ENCODE peak calls at places on chromosomes 4 and X, in seven cellular contexts. M is NB4; Z is CD14-positive monocyte; D is AG09309; C is MCF 10A; P is fibroblast of mammary gland; G is CD4-positive, alpha-beta T cell. J is an unnamed sample.
A peak's percentile ranks its signal among the peaks of the same experiment; 100 is the strongest.

GRCh38 chr4:74085669-74086068 is 13.3 kb downstream of the CXCL2 start:
- DNase-seq in M (no peak), Z (no peak), D (no peak), C (no peak), P (no peak), G (no peak), J (no peak)

GRCh38 chr4:124530464-124531077 is 182.0 kb downstream of the ANKRD50 start:
- DNase-seq in M (no peak), Z (no peak), D (peak; percentile 33), C (peak; percentile 41), P (peak; percentile 77), G (no peak), J (peak; percentile 41)

GRCh38 chrX:108419401-108419800 is 18.8 kb downstream of the COL4A6 start:
- DNase-seq in M (no peak), Z (no peak), D (no peak), C (no peak), P (no peak), G (no peak), J (no peak)

GRCh38 chr4:104457308-104457981 is 37.2 kb downstream of the CXXC4 start:
- DNase-seq in M (no peak), Z (no peak), D (no peak), C (no peak), P (no peak), G (no peak), J (no peak)

GRCh38 chrX:48911407-48912182 is at the start of gene SLC35A2:
- DNase-seq in M (peak; percentile 75), Z (peak; percentile 75), D (no peak), C (peak; percentile 79), P (peak; percentile 58), G (peak; percentile 84), J (no peak)

GRCh38 chr4:69156913-69157312 is 57.6 kb downstream of the UGT2B11 start:
- DNase-seq in M (no peak), Z (no peak), D (no peak), C (peak; percentile 23), P (peak; percentile 1), G (no peak), J (no peak)

GRCh38 chr4:126715067-126715466 is 917.7 kb upstream of the INTU start:
- DNase-seq in M (no peak), Z (no peak), D (no peak), C (no peak), P (no peak), G (no peak), J (no peak)

GRCh38 chr4:29423836-29424721 is 1296.1 kb upstream of the PCDH7 start:
- DNase-seq in M (no peak), Z (no peak), D (peak; percentile 68), C (peak; percentile 76), P (peak; percentile 89), G (no peak), J (no peak)

GRCh38 chr4:140346136-140346535 is 27.3 kb upstream of the SCOC start:
- DNase-seq in M (no peak), Z (no peak), D (no peak), C (no peak), P (no peak), G (no peak), J (no peak)

GRCh38 chrX:103276581-103277002 is at the start of gene TCEAL5:
- DNase-seq in M (no peak), Z (no peak), D (no peak), C (no peak), P (no peak), G (no peak), J (no peak)

GRCh38 chr4:150699599-150699998 is 117.6 kb downstream of the MAB21L2 start:
- DNase-seq in M (no peak), Z (no peak), D (no peak), C (no peak), P (peak; percentile 8), G (no peak), J (no peak)

GRCh38 chrX:154012336-154012991 is 7.2 kb downstream of the IRAK1 start:
- DNase-seq in M (no peak), Z (no peak), D (no peak), C (no peak), P (no peak), G (no peak), J (no peak)

GRCh38 chr4:143358923-143359694 is 22.4 kb downstream of the GAB1 start:
- DNase-seq in M (peak; percentile 48), Z (peak; percentile 63), D (no peak), C (peak; percentile 52), P (peak; percentile 60), G (no peak), J (no peak)

GRCh38 chr4:95092762-95093161 is 335.0 kb downstream of the BMPR1B start:
- DNase-seq in M (no peak), Z (no peak), D (no peak), C (peak; percentile 50), P (no peak), G (no peak), J (no peak)

GRCh38 chr4:19324175-19324574 is 927.5 kb upstream of the SLIT2 start:
- DNase-seq in M (no peak), Z (no peak), D (no peak), C (no peak), P (no peak), G (no peak), J (no peak)

GRCh38 chr4:56134272-56134671 is 185.5 kb downstream of the CEP135 start:
- DNase-seq in M (no peak), Z (no peak), D (no peak), C (no peak), P (peak; percentile 57), G (no peak), J (no peak)

GRCh38 chrX:120022763-120023162 is 54.7 kb downstream of the RHOXF2B start:
- DNase-seq in M (no peak), Z (no peak), D (no peak), C (no peak), P (no peak), G (no peak), J (no peak)

GRCh38 chr4:15400276-15400675 is 27.6 kb upstream of the C1QTNF7 start:
- DNase-seq in M (no peak), Z (no peak), D (no peak), C (no peak), P (no peak), G (no peak), J (no peak)

GRCh38 chrX:73214366-73215094 is at the start of gene NAP1L2:
- DNase-seq in M (peak; percentile 3), Z (no peak), D (no peak), C (no peak), P (peak; percentile 16), G (peak; percentile 8), J (no peak)

GRCh38 chr4:26330186-26330787 is 9.5 kb downstream of the RBPJ start:
- DNase-seq in M (peak; percentile 79), Z (no peak), D (no peak), C (peak; percentile 69), P (peak; percentile 71), G (no peak), J (no peak)

GRCh38 chr4:142567199-142567598 is 278.9 kb downstream of the INPP4B start:
- DNase-seq in M (no peak), Z (no peak), D (no peak), C (no peak), P (no peak), G (peak; percentile 42), J (no peak)

GRCh38 chrX:11137543-11138139 is 26.5 kb downstream of the HCCS start:
- DNase-seq in M (peak; percentile 37), Z (no peak), D (peak; percentile 45), C (peak; percentile 49), P (peak; percentile 64), G (no peak), J (peak; percentile 18)
- TF ChIP-seq CTCF in M (peak; percentile 15), Z (peak; percentile 70), D (peak; percentile 56), C (peak; percentile 49), P (peak; percentile 77), G (peak; percentile 65), J (peak; percentile 56)

GRCh38 chrX:19194285-19195242 is 72.3 kb upstream of the ADGRG2 start:
- DNase-seq in M (no peak), Z (no peak), D (no peak), C (peak; percentile 4), P (no peak), G (no peak), J (no peak)

GRCh38 chrX:19195243-19195610 is 73.0 kb upstream of the ADGRG2 start:
- DNase-seq in M (no peak), Z (no peak), D (no peak), C (no peak), P (no peak), G (no peak), J (no peak)

GRCh38 chrX:19198448-19198847 is 76.2 kb upstream of the ADGRG2 start:
- DNase-seq in M (no peak), Z (no peak), D (no peak), C (no peak), P (no peak), G (no peak), J (no peak)

GRCh38 chrX:19190902-19191301 is 68.6 kb upstream of the ADGRG2 start:
- DNase-seq in M (no peak), Z (no peak), D (no peak), C (no peak), P (no peak), G (no peak), J (no peak)

DNA sequence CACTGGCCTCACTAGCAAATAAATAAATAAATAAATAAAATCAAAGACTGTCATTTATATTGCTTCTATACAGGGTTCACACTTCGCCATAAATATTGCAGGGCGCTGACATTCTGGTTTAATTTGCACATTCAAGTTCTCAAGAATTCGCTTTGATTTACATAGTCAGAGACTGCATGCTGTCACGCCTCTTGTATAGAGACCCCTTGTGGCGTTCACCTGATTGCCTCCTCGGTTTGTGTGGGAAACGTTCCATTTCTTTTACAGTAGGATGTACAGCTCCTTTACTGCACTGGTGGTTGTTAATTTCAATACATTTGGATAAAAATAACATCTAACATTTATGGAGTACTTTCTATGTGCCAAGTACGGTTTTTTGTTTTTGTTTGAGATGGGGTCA is 71.3 kb upstream of the ADGRG2 start:
- DNase-seq in M (no peak), Z (no peak), D (no peak), C (no peak), P (no peak), G (no peak), J (no peak)
- TF ChIP-seq CTCF in M (no peak), Z (no peak), D (no peak), C (no peak), P (no peak), G (no peak), J (no peak)

DNA sequence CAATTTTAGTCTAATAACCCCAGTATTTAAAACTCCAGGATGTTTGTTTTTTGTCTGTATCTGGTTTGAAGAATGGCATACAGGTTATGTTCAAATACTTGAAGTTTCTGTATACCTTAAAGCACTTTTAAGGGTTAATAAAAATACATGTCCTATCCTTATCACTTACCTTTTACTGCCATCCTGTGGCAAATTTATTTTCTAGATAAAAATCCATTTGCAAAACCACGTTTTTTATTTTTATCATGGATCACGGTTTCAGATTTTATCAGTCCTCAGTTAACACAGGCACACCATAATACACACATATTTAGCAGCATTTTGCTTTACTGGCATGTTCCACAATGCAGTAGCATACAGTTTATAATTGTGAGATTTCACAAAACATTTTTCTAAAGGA is 113.3 kb upstream of the H2AZ1 start:
- DNase-seq in M (no peak), Z (no peak), D (no peak), C (no peak), P (peak; percentile 17), G (no peak), J (no peak)
- TF ChIP-seq CTCF in M (no peak), Z (no peak), D (no peak), C (peak; percentile 47), P (no peak), G (peak; percentile 28), J (no peak)

DNA sequence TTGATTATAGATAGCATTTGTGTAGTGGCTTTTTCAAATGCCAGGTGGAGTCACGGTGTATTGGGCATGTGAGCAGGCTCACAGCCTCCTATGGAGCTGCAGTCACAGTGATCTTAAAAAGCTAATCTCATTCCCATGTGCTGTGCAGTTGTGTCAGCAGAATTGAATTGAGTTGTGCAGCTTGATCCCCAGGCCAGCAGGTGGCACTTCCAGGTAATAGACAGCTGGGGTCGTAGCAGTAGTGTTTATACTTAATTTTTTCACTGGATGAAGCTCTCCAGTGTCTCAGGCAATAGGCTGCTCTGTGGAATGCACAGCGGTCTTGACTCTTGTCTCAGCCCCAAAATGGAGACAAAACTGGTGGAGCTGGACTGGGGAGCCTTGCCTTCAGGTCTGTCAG is 1028.1 kb downstream of the SH3BGRL start:
- DNase-seq in M (peak; percentile 7), Z (no peak), D (no peak), C (no peak), P (no peak), G (no peak), J (no peak)
- TF ChIP-seq CTCF in M (peak; percentile 3), Z (no peak), D (no peak), C (peak; percentile 11), P (no peak), G (no peak), J (no peak)

J was measured in AG09319.